ENCODE peak calls at places on chromosome 10, in eight cellular contexts. O is activated CD8-positive, alpha-beta memory T cell treated with anti-CD3 and anti-CD28 coated beads for 48 hours; M is activated CD8-positive, alpha-beta T cell treated with anti-CD3 and anti-CD28 coated beads, Interleukin-2, amount 10 ng/mL, durations not matched to agents 7 days and 5 days; R is astrocyte of the hippocampus; I is GM04503; X is fibroblast of lung; J is NCI-H1092 treated with DMSO at 0.1 percent for 48 hours; E is amniotic stem cell. Y is an unnamed sample.

GRCh38 chr10:5633166-5633565 is 33.2 kb downstream of the ASB13 start:
- DNase-seq in O (no peak), M (no peak), R (no peak), I (no peak), X (peak), J (no peak), E (no peak), Y (no peak)

GRCh38 chr10:3806603-3807002 is 21.6 kb upstream of the KLF6 start:
- DNase-seq in O (no peak), M (no peak), R (peak), I (peak), X (peak), J (no peak), E (peak), Y (peak)

GRCh38 chr10:117132751-117133231 is 5.3 kb downstream of the VAX1 start:
- DNase-seq in O (no peak), M (no peak), R (peak), I (no peak), X (no peak), J (no peak), E (no peak), Y (no peak)

GRCh38 chr10:102785818-102786217 is 42.1 kb downstream of the WBP1L start:
- DNase-seq in O (no peak), M (no peak), R (no peak), I (no peak), X (no peak), J (no peak), E (no peak), Y (no peak)

GRCh38 chr10:130459851-130460490 is 323.8 kb downstream of the GLRX3 start:
- DNase-seq in O (no peak), M (no peak), R (no peak), I (no peak), X (no peak), J (no peak), E (no peak), Y (no peak)

GRCh38 chr10:46091080-46091833 is 45.2 kb upstream of the MSMB start:
- DNase-seq in O (no peak), M (peak), R (no peak), I (no peak), X (no peak), J (no peak), E (no peak), Y (no peak)

GRCh38 chr10:99484626-99485581 is 47.8 kb upstream of the NKX2-3 start:
- DNase-seq in O (no peak), M (no peak), R (no peak), I (no peak), X (no peak), J (no peak), E (no peak), Y (no peak)

GRCh38 chr10:6416892-6417512 is 163.1 kb downstream of the PRKCQ start:
- DNase-seq in O (no peak), M (no peak), R (peak), I (no peak), X (peak), J (no peak), E (peak), Y (no peak)

GRCh38 chr10:112515126-112515525 is 68.1 kb downstream of the VTI1A start:
- DNase-seq in O (no peak), M (no peak), R (no peak), I (no peak), X (no peak), J (no peak), E (no peak), Y (no peak)

GRCh38 chr10:125102821-125103220 is 57.5 kb downstream of the CTBP2 start:
- DNase-seq in O (no peak), M (no peak), R (no peak), I (no peak), X (no peak), J (no peak), E (no peak), Y (no peak)

GRCh38 chr10:3421537-3422257 is 249.1 kb upstream of the PITRM1 start:
- DNase-seq in O (no peak), M (peak), R (no peak), I (no peak), X (no peak), J (no peak), E (no peak), Y (no peak)

GRCh38 chr10:4650109-4650508 is 175.9 kb upstream of the AKR1E2 start:
- DNase-seq in O (no peak), M (no peak), R (peak), I (no peak), X (peak), J (peak), E (no peak), Y (no peak)

GRCh38 chr10:23693398-23693797 is 254.5 kb downstream of the OTUD1 start:
- DNase-seq in O (no peak), M (no peak), R (peak), I (no peak), X (no peak), J (no peak), E (no peak), Y (no peak)

GRCh38 chr10:85623758-85624157 is 742.8 kb downstream of the GRID1 start:
- DNase-seq in O (no peak), M (no peak), R (no peak), I (no peak), X (no peak), J (no peak), E (no peak), Y (no peak)

GRCh38 chr10:52644678-52645434 is 127.7 kb downstream of the MBL2 start:
- DNase-seq in O (no peak), M (peak), R (peak), I (no peak), X (peak), J (peak), E (no peak), Y (no peak)

GRCh38 chr10:125017547-125018298 is 75.8 kb downstream of the ZRANB1 start:
- DNase-seq in O (no peak), M (no peak), R (no peak), I (no peak), X (no peak), J (peak), E (no peak), Y (no peak)

GRCh38 chr10:61438141-61438984 is 14.8 kb downstream of the TMEM26 start:
- DNase-seq in O (no peak), M (no peak), R (no peak), I (no peak), X (peak), J (no peak), E (no peak), Y (no peak)

GRCh38 chr10:88994034-88994433 is 3.4 kb downstream of the FAS start:
- DNase-seq in O (no peak), M (no peak), R (peak), I (no peak), X (peak), J (no peak), E (no peak), Y (no peak)

GRCh38 chr10:96840841-96841518 is 8.9 kb downstream of the LCOR start:
- DNase-seq in O (no peak), M (no peak), R (peak), I (no peak), X (peak), J (no peak), E (no peak), Y (no peak)

GRCh38 chr10:32960022-32960421 is 2.0 kb upstream of the ITGB1 start:
- DNase-seq in O (no peak), M (no peak), R (peak), I (no peak), X (no peak), J (no peak), E (no peak), Y (no peak)

GRCh38 chr10:109922976-109923921 is at the start of gene XPNPEP1:
- DNase-seq in O (peak), M (peak), R (peak), I (no peak), X (peak), J (peak), E (no peak), Y (peak)

GRCh38 chr10:77872151-77872946 is 54.2 kb downstream of the DLG5 start:
- DNase-seq in O (no peak), M (no peak), R (peak), I (no peak), X (peak), J (no peak), E (no peak), Y (no peak)

GRCh38 chr10:77636286-77636966 is 1.2 kb downstream of the KCNMA1 start:
- DNase-seq in O (no peak), M (no peak), R (peak), I (no peak), X (no peak), J (no peak), E (no peak), Y (no peak)

GRCh38 chr10:35563266-35563891 is 41.8 kb upstream of the GJD4 start:
- DNase-seq in O (peak), M (peak), R (peak), I (no peak), X (peak), J (peak), E (peak), Y (no peak)

GRCh38 chr10:35613597-35614226 is 8.6 kb downstream of the GJD4 start:
- DNase-seq in O (no peak), M (no peak), R (peak), I (no peak), X (peak), J (no peak), E (no peak), Y (no peak)

GRCh38 chr10:17736223-17736622 is 15.8 kb upstream of the TMEM236 start:
- DNase-seq in O (no peak), M (no peak), R (no peak), I (no peak), X (no peak), J (no peak), E (no peak), Y (no peak)

GRCh38 chr10:17873946-17874345 is 64.8 kb downstream of the MRC1 start:
- DNase-seq in O (no peak), M (no peak), R (no peak), I (no peak), X (no peak), J (no peak), E (no peak), Y (no peak)

GRCh38 chr10:89029201-89029600 is 38.6 kb downstream of the FAS start:
- DNase-seq in O (no peak), M (no peak), R (no peak), I (no peak), X (no peak), J (no peak), E (no peak), Y (no peak)

GRCh38 chr10:110471566-110472139 is 26.1 kb upstream of the DUSP5 start:
- DNase-seq in O (no peak), M (no peak), R (no peak), I (no peak), X (peak), J (no peak), E (no peak), Y (no peak)

GRCh38 chr10:63588436-63589180 is 67.4 kb downstream of the REEP3 start:
- DNase-seq in O (no peak), M (no peak), R (no peak), I (no peak), X (peak), J (no peak), E (no peak), Y (peak)

GRCh38 chr10:74093530-74094164 is 57.0 kb downstream of the AP3M1 start:
- DNase-seq in O (no peak), M (no peak), R (no peak), I (no peak), X (no peak), J (no peak), E (no peak), Y (no peak)

GRCh38 chr10:34880817-34881216 is 65.7 kb upstream of the PARD3 start:
- DNase-seq in O (no peak), M (no peak), R (no peak), I (no peak), X (no peak), J (no peak), E (no peak), Y (no peak)

GRCh38 chr10:93904901-93905300 is 11.1 kb downstream of the SLC35G1 start:
- DNase-seq in O (no peak), M (no peak), R (no peak), I (no peak), X (no peak), J (peak), E (no peak), Y (no peak)